ENCODE peak calls at places on chromosomes 13 and 19, in ten cellular contexts. One of them, this sample, is unnamed.

GRCh38 chr19:10699650-10700335 is 1.4 kb upstream of the QTRT1 start:
- DNase-seq in stimulated activated CD8-positive, alpha-beta memory T cell treated with anti-CD3 and anti-CD28 coated beads, Interleukin-12 subunit alpha, Interleukin-12 subunit beta, amount 100 ng/mL, for 1 hour: peak; percentile 66
- DNase-seq in dorsolateral prefrontal cortex: no peak
- DNase-seq in B cell: peak; percentile 76
- DNase-seq in CD4-positive, alpha-beta T cell: peak; percentile 62
- DNase-seq in retinal pigment epithelial cell: no peak
- DNase-seq in astrocyte of the spinal cord: peak; percentile 48
- DNase-seq in bronchial epithelial cell: peak; percentile 39
- DNase-seq in coronary artery: no peak
- DNase-seq in Ammon's horn: peak; percentile 52
- DNase-seq in this sample: peak; percentile 54

GRCh38 chr19:4035582-4035981 is 28.0 kb downstream of the PIAS4 start:
- DNase-seq in stimulated activated CD8-positive, alpha-beta memory T cell treated with anti-CD3 and anti-CD28 coated beads, Interleukin-12 subunit alpha, Interleukin-12 subunit beta, amount 100 ng/mL, for 1 hour: no peak
- DNase-seq in dorsolateral prefrontal cortex: no peak
- DNase-seq in B cell: no peak
- DNase-seq in CD4-positive, alpha-beta T cell: no peak
- DNase-seq in retinal pigment epithelial cell: no peak
- DNase-seq in astrocyte of the spinal cord: no peak
- DNase-seq in bronchial epithelial cell: no peak
- DNase-seq in coronary artery: no peak
- DNase-seq in Ammon's horn: no peak
- DNase-seq in this sample: no peak

GRCh38 chr13:43544011-43544410 is 242.8 kb downstream of the ENOX1 start:
- DNase-seq in stimulated activated CD8-positive, alpha-beta memory T cell treated with anti-CD3 and anti-CD28 coated beads, Interleukin-12 subunit alpha, Interleukin-12 subunit beta, amount 100 ng/mL, for 1 hour: no peak
- DNase-seq in dorsolateral prefrontal cortex: no peak
- DNase-seq in B cell: no peak
- DNase-seq in CD4-positive, alpha-beta T cell: no peak
- DNase-seq in retinal pigment epithelial cell: no peak
- DNase-seq in astrocyte of the spinal cord: peak; percentile 19
- DNase-seq in bronchial epithelial cell: peak; percentile 59
- DNase-seq in coronary artery: no peak
- DNase-seq in Ammon's horn: no peak
- DNase-seq in this sample: no peak

GRCh38 chr13:99981115-99982020 is at the start of gene ZIC2:
- DNase-seq in stimulated activated CD8-positive, alpha-beta memory T cell treated with anti-CD3 and anti-CD28 coated beads, Interleukin-12 subunit alpha, Interleukin-12 subunit beta, amount 100 ng/mL, for 1 hour: no peak
- DNase-seq in dorsolateral prefrontal cortex: no peak
- DNase-seq in B cell: peak; percentile 42
- DNase-seq in CD4-positive, alpha-beta T cell: no peak
- DNase-seq in retinal pigment epithelial cell: no peak
- DNase-seq in astrocyte of the spinal cord: peak; percentile 90
- DNase-seq in bronchial epithelial cell: no peak
- DNase-seq in coronary artery: no peak
- DNase-seq in Ammon's horn: peak; percentile 50
- DNase-seq in this sample: no peak

GRCh38 chr13:35469781-35470380 is 6.6 kb downstream of the MAB21L1 start:
- DNase-seq in stimulated activated CD8-positive, alpha-beta memory T cell treated with anti-CD3 and anti-CD28 coated beads, Interleukin-12 subunit alpha, Interleukin-12 subunit beta, amount 100 ng/mL, for 1 hour: no peak
- DNase-seq in dorsolateral prefrontal cortex: no peak
- DNase-seq in B cell: no peak
- DNase-seq in CD4-positive, alpha-beta T cell: no peak
- DNase-seq in retinal pigment epithelial cell: no peak
- DNase-seq in astrocyte of the spinal cord: no peak
- DNase-seq in bronchial epithelial cell: no peak
- DNase-seq in coronary artery: no peak
- DNase-seq in Ammon's horn: no peak
- DNase-seq in this sample: no peak

GRCh38 chr19:48754950-48755645 is at the start of gene FGF21:
- DNase-seq in stimulated activated CD8-positive, alpha-beta memory T cell treated with anti-CD3 and anti-CD28 coated beads, Interleukin-12 subunit alpha, Interleukin-12 subunit beta, amount 100 ng/mL, for 1 hour: no peak
- DNase-seq in dorsolateral prefrontal cortex: no peak
- DNase-seq in B cell: no peak
- DNase-seq in CD4-positive, alpha-beta T cell: no peak
- DNase-seq in retinal pigment epithelial cell: no peak
- DNase-seq in astrocyte of the spinal cord: no peak
- DNase-seq in bronchial epithelial cell: no peak
- DNase-seq in coronary artery: no peak
- DNase-seq in Ammon's horn: no peak
- DNase-seq in this sample: no peak

GRCh38 chr19:1026189-1027019 is at the start of gene CNN2:
- DNase-seq in stimulated activated CD8-positive, alpha-beta memory T cell treated with anti-CD3 and anti-CD28 coated beads, Interleukin-12 subunit alpha, Interleukin-12 subunit beta, amount 100 ng/mL, for 1 hour: peak; percentile 50
- DNase-seq in dorsolateral prefrontal cortex: no peak
- DNase-seq in B cell: peak; percentile 80
- DNase-seq in CD4-positive, alpha-beta T cell: no peak
- DNase-seq in retinal pigment epithelial cell: no peak
- DNase-seq in astrocyte of the spinal cord: peak; percentile 84
- DNase-seq in bronchial epithelial cell: peak; percentile 38
- DNase-seq in coronary artery: peak; percentile 92
- DNase-seq in Ammon's horn: no peak
- DNase-seq in this sample: no peak

GRCh38 chr19:15244106-15244803 is 12.0 kb upstream of the EPHX3 start:
- DNase-seq in stimulated activated CD8-positive, alpha-beta memory T cell treated with anti-CD3 and anti-CD28 coated beads, Interleukin-12 subunit alpha, Interleukin-12 subunit beta, amount 100 ng/mL, for 1 hour: no peak
- DNase-seq in dorsolateral prefrontal cortex: no peak
- DNase-seq in B cell: no peak
- DNase-seq in CD4-positive, alpha-beta T cell: no peak
- DNase-seq in retinal pigment epithelial cell: no peak
- DNase-seq in astrocyte of the spinal cord: no peak
- DNase-seq in bronchial epithelial cell: no peak
- DNase-seq in coronary artery: no peak
- DNase-seq in Ammon's horn: no peak
- DNase-seq in this sample: no peak

GRCh38 chr13:20116213-20116612 is 44.6 kb downstream of the GJA3 start:
- DNase-seq in stimulated activated CD8-positive, alpha-beta memory T cell treated with anti-CD3 and anti-CD28 coated beads, Interleukin-12 subunit alpha, Interleukin-12 subunit beta, amount 100 ng/mL, for 1 hour: no peak
- DNase-seq in dorsolateral prefrontal cortex: no peak
- DNase-seq in B cell: no peak
- DNase-seq in CD4-positive, alpha-beta T cell: no peak
- DNase-seq in retinal pigment epithelial cell: no peak
- DNase-seq in astrocyte of the spinal cord: no peak
- DNase-seq in bronchial epithelial cell: no peak
- DNase-seq in coronary artery: no peak
- DNase-seq in Ammon's horn: no peak
- DNase-seq in this sample: no peak

This sample was measured in activated CD4-positive, CD25-positive, alpha-beta regulatory T cell treated with anti-CD3 and anti-CD28 coated beads, Interleukin-2, amount 50 U/mL, for 16 hours.